ENCODE peak calls at places on chromosomes 7 and 10, in six cellular contexts. A, Q, M, T, C and F are unnamed samples.

GRCh38 chr7:26658080-26658697 is 206.2 kb downstream of the SKAP2 start:
- DNase-seq in A (no peak), Q (no peak), M (no peak), T (no peak), C (no peak), F (no peak)

GRCh38 chr7:147519062-147519461 is 1071.5 kb upstream of the C7orf33 start:
- DNase-seq in A (no peak), Q (no peak), M (no peak), T (no peak), C (no peak), F (no peak)

GRCh38 chr10:73894245-73894971 is 16.5 kb upstream of the PLAU start:
- DNase-seq in A (no peak), Q (peak; percentile 87), M (no peak), T (no peak), C (peak; percentile 19), F (peak; percentile 99)

GRCh38 chr7:108063520-108063933 is 60.6 kb upstream of the LAMB1 start:
- DNase-seq in A (no peak), Q (no peak), M (no peak), T (no peak), C (no peak), F (no peak)

GRCh38 chr7:106061301-106061979 is 50.7 kb downstream of the SYPL1 start:
- DNase-seq in A (no peak), Q (no peak), M (no peak), T (no peak), C (no peak), F (no peak)

GRCh38 chr10:7260412-7260900 is 150.4 kb downstream of the SFMBT2 start:
- DNase-seq in A (no peak), Q (peak; percentile 99), M (peak; percentile 27), T (peak; percentile 24), C (peak; percentile 76), F (peak; percentile 85)

GRCh38 chr7:131723926-131724325 is 167.5 kb upstream of the PODXL start:
- DNase-seq in A (no peak), Q (peak; percentile 1), M (no peak), T (no peak), C (no peak), F (peak; percentile 32)

GRCh38 chr7:38052786-38053185 is 125.3 kb upstream of the STARD3NL start:
- DNase-seq in A (no peak), Q (no peak), M (no peak), T (no peak), C (no peak), F (no peak)

GRCh38 chr7:100490483-100491191 is 6.9 kb downstream of the NYAP1 start:
- DNase-seq in A (no peak), Q (no peak), M (no peak), T (no peak), C (no peak), F (no peak)

GRCh38 chr10:100022403-100022802 is 12.7 kb upstream of the DNMBP start:
- DNase-seq in A (no peak), Q (no peak), M (no peak), T (no peak), C (no peak), F (peak; percentile 62)

GRCh38 chr10:102342958-102343357 is 52.5 kb upstream of the NFKB2 start:
- DNase-seq in A (no peak), Q (peak; percentile 78), M (no peak), T (no peak), C (no peak), F (peak; percentile 85)

GRCh38 chr10:49076741-49077521 is 38.4 kb downstream of the VSTM4 start:
- DNase-seq in A (no peak), Q (no peak), M (peak; percentile 41), T (no peak), C (no peak), F (no peak)

GRCh38 chr7:99024066-99024465 is 119.8 kb downstream of the SMURF1 start:
- DNase-seq in A (no peak), Q (no peak), M (no peak), T (no peak), C (no peak), F (no peak)

GRCh38 chr7:38189256-38189938 is 11.4 kb downstream of the STARD3NL start:
- DNase-seq in A (no peak), Q (no peak), M (no peak), T (no peak), C (no peak), F (peak; percentile 22)

GRCh38 chr10:113780681-113781250 is 29.3 kb downstream of the PLEKHS1 start:
- DNase-seq in A (no peak), Q (no peak), M (no peak), T (no peak), C (no peak), F (no peak)

GRCh38 chr7:117014673-117015133 is 61.4 kb downstream of the ST7 start:
- DNase-seq in A (no peak), Q (peak; percentile 77), M (no peak), T (peak; percentile 46), C (no peak), F (no peak)

GRCh38 chr7:84393776-84394175 is 199.2 kb upstream of the SEMA3A start:
- DNase-seq in A (no peak), Q (peak; percentile 7), M (no peak), T (no peak), C (no peak), F (peak; percentile 12)

GRCh38 chr7:132424277-132424676 is 152.0 kb downstream of the PLXNA4 start:
- DNase-seq in A (no peak), Q (no peak), M (no peak), T (no peak), C (no peak), F (no peak)

GRCh38 chr7:19098510-19098909 is 18.9 kb downstream of the TWIST1 start:
- DNase-seq in A (no peak), Q (no peak), M (no peak), T (no peak), C (no peak), F (no peak)

GRCh38 chr10:3402334-3402733 is 229.8 kb upstream of the PITRM1 start:
- DNase-seq in A (no peak), Q (no peak), M (no peak), T (no peak), C (no peak), F (no peak)

GRCh38 chr7:157952050-157952667 is 615.4 kb downstream of the DNAJB6 start:
- DNase-seq in A (no peak), Q (no peak), M (no peak), T (no peak), C (no peak), F (no peak)

GRCh38 chr7:11196143-11196542 is 222.5 kb downstream of the PHF14 start:
- DNase-seq in A (no peak), Q (no peak), M (no peak), T (no peak), C (no peak), F (no peak)

GRCh38 chr10:110612629-110613028 is 31.5 kb upstream of the RBM20 start:
- DNase-seq in A (no peak), Q (no peak), M (no peak), T (no peak), C (no peak), F (no peak)

GRCh38 chr10:34217524-34217923 is 597.6 kb downstream of the PARD3 start:
- DNase-seq in A (no peak), Q (no peak), M (no peak), T (no peak), C (no peak), F (no peak)

GRCh38 chr10:71817831-71818268 is 33.2 kb downstream of the PSAP start:
- DNase-seq in A (no peak), Q (no peak), M (no peak), T (peak; percentile 23), C (no peak), F (no peak)

GRCh38 chr7:29606287-29606721 is 42.7 kb downstream of the PRR15 start:
- DNase-seq in A (no peak), Q (peak; percentile 80), M (no peak), T (no peak), C (no peak), F (peak; percentile 52)

GRCh38 chr7:90298145-90299038 is 22.7 kb downstream of the FAM237B start:
- DNase-seq in A (no peak), Q (peak; percentile 86), M (no peak), T (no peak), C (no peak), F (peak; percentile 69)

GRCh38 chr7:39670052-39670451 is 46.7 kb downstream of the RALA start:
- DNase-seq in A (no peak), Q (no peak), M (no peak), T (no peak), C (no peak), F (no peak)

GRCh38 chr10:126080879-126081331 is 184.5 kb downstream of the FANK1 start:
- DNase-seq in A (no peak), Q (peak; percentile 75), M (no peak), T (no peak), C (no peak), F (peak; percentile 60)

GRCh38 chr7:6165075-6165474 is 107.3 kb downstream of the CYTH3 start:
- DNase-seq in A (no peak), Q (no peak), M (no peak), T (no peak), C (no peak), F (no peak)

GRCh38 chr7:23061327-23061726 is 44.3 kb upstream of the KLHL7 start:
- DNase-seq in A (no peak), Q (no peak), M (no peak), T (no peak), C (no peak), F (no peak)

GRCh38 chr10:56632537-56632936 is 271.5 kb upstream of the ZWINT start:
- DNase-seq in A (no peak), Q (no peak), M (no peak), T (no peak), C (no peak), F (no peak)

GRCh38 chr7:31049001-31049765 is 2.9 kb upstream of the ADCYAP1R1 start:
- DNase-seq in A (no peak), Q (no peak), M (no peak), T (no peak), C (no peak), F (no peak)

GRCh38 chr10:49036638-49037037 is 78.7 kb downstream of the VSTM4 start:
- DNase-seq in A (no peak), Q (no peak), M (no peak), T (no peak), C (no peak), F (no peak)

GRCh38 chr10:34079702-34080484 is 735.2 kb downstream of the PARD3 start:
- DNase-seq in A (no peak), Q (no peak), M (no peak), T (no peak), C (no peak), F (no peak)

GRCh38 chr10:110789604-110790428 is 81.9 kb upstream of the PDCD4 start:
- DNase-seq in A (no peak), Q (no peak), M (no peak), T (no peak), C (no peak), F (no peak)

GRCh38 chr10:116170815-116171250 is 102.2 kb downstream of the GFRA1 start:
- DNase-seq in A (no peak), Q (peak; percentile 3), M (no peak), T (no peak), C (peak; percentile 16), F (peak; percentile 46)

GRCh38 chr10:102072867-102073527 is 7.8 kb downstream of the HPS6 start:
- DNase-seq in A (peak; percentile 66), Q (peak; percentile 87), M (peak; percentile 76), T (peak; percentile 76), C (peak; percentile 68), F (peak; percentile 69)